ENCODE peak calls at places on chromosomes 7 and 10, in four cellular contexts. W, O, E and T are unnamed samples.

GRCh38 chr10:89171263-89171872 is 35.7 kb downstream of the CH25H start:
- DNase-seq in W (no peak), O (no peak), E (no peak), T (no peak)

GRCh38 chr7:42624471-42624870 is 287.4 kb downstream of the C7orf25 start:
- DNase-seq in W (no peak), O (peak), E (no peak), T (no peak)

GRCh38 chr10:60760711-60761210 is 17.5 kb upstream of the CDK1 start:
- DNase-seq in O (peak), E (no peak), W (no peak), T (no peak)

GRCh38 chr7:2928613-2929311 is 84.7 kb upstream of the GNA12 start:
- DNase-seq in E (peak), O (no peak), W (no peak), T (no peak)

GRCh38 chr7:93935112-93935511 is 13.6 kb downstream of the GNG11 start:
- DNase-seq in W (no peak), O (no peak), E (no peak), T (no peak)

GRCh38 chr10:112949875-112950507 is at the start of gene TCF7L2:
- DNase-seq in O (peak), E (peak), W (peak), T (peak)

GRCh38 chr10:3099291-3100092 is 32.1 kb downstream of the PFKP start:
- DNase-seq in O (no peak), E (no peak), W (no peak), T (no peak)

GRCh38 chr7:24192053-24192452 is 91.9 kb upstream of the NPY start:
- DNase-seq in O (peak), E (no peak), W (no peak), T (no peak)

GRCh38 chr7:106071356-106071998 is 40.6 kb downstream of the SYPL1 start:
- DNase-seq in E (peak), O (peak), W (peak), T (no peak)

GRCh38 chr7:42611961-42612360 is 299.9 kb downstream of the C7orf25 start:
- DNase-seq in W (no peak), E (no peak), O (no peak), T (no peak)

GRCh38 chr10:3935933-3936359 is 150.9 kb upstream of the KLF6 start:
- DNase-seq in W (no peak), O (peak), E (no peak), T (no peak)

GRCh38 chr7:39083781-39084180 is 106.1 kb downstream of the POU6F2 start:
- DNase-seq in E (no peak), O (no peak), W (no peak), T (no peak)